ENCODE peak calls at places on chromosomes 13 and 19, in seven cellular contexts. One of them, this sample, is unnamed.

GRCh38 chr19:3420244-3420755 is 53.9 kb downstream of the NFIC start:
- DNase-seq in T follicular helper cell: no peak
- DNase-seq in T1000: no peak
- DNase-seq in iris pigment epithelial cell: no peak
- DNase-seq in activated CD4-positive, alpha-beta T cell treated with anti-CD3 and anti-CD28 coated beads, Interleukin-2, amount 50 U/mL, for 1 hour: no peak
- DNase-seq in Daoy: no peak
- DNase-seq in activated T-cell treated with anti-CD3 and anti-CD28 coated beads, Interleukin-2, amount 50 U/mL, for 72 hours: no peak
- DNase-seq in this sample: no peak

GRCh38 chr19:52070496-52070895 is 21.9 kb upstream of the ZNF432 start:
- DNase-seq in T follicular helper cell: no peak
- DNase-seq in T1000: peak
- DNase-seq in iris pigment epithelial cell: peak
- DNase-seq in activated CD4-positive, alpha-beta T cell treated with anti-CD3 and anti-CD28 coated beads, Interleukin-2, amount 50 U/mL, for 1 hour: no peak
- DNase-seq in Daoy: peak
- DNase-seq in activated T-cell treated with anti-CD3 and anti-CD28 coated beads, Interleukin-2, amount 50 U/mL, for 72 hours: no peak
- DNase-seq in this sample: no peak

GRCh38 chr13:93460005-93460404 is 233.4 kb downstream of the GPC6 start:
- DNase-seq in T follicular helper cell: no peak
- DNase-seq in T1000: no peak
- DNase-seq in iris pigment epithelial cell: no peak
- DNase-seq in activated CD4-positive, alpha-beta T cell treated with anti-CD3 and anti-CD28 coated beads, Interleukin-2, amount 50 U/mL, for 1 hour: no peak
- DNase-seq in Daoy: no peak
- DNase-seq in activated T-cell treated with anti-CD3 and anti-CD28 coated beads, Interleukin-2, amount 50 U/mL, for 72 hours: no peak
- DNase-seq in this sample: no peak

GRCh38 chr13:32426191-32426980 is 1.5 kb downstream of the N4BP2L1 start:
- DNase-seq in T follicular helper cell: no peak
- DNase-seq in T1000: no peak
- DNase-seq in iris pigment epithelial cell: peak
- DNase-seq in activated CD4-positive, alpha-beta T cell treated with anti-CD3 and anti-CD28 coated beads, Interleukin-2, amount 50 U/mL, for 1 hour: no peak
- DNase-seq in Daoy: peak
- DNase-seq in activated T-cell treated with anti-CD3 and anti-CD28 coated beads, Interleukin-2, amount 50 U/mL, for 72 hours: peak
- DNase-seq in this sample: no peak

GRCh38 chr19:13210941-13211340 is 60.7 kb downstream of the IER2 start:
- DNase-seq in T follicular helper cell: no peak
- DNase-seq in T1000: no peak
- DNase-seq in iris pigment epithelial cell: no peak
- DNase-seq in activated CD4-positive, alpha-beta T cell treated with anti-CD3 and anti-CD28 coated beads, Interleukin-2, amount 50 U/mL, for 1 hour: no peak
- DNase-seq in Daoy: no peak
- DNase-seq in activated T-cell treated with anti-CD3 and anti-CD28 coated beads, Interleukin-2, amount 50 U/mL, for 72 hours: no peak
- DNase-seq in this sample: no peak

GRCh38 chr19:10228925-10229324 is 2.2 kb downstream of the S1PR2 start:
- DNase-seq in T follicular helper cell: peak
- DNase-seq in T1000: no peak
- DNase-seq in iris pigment epithelial cell: no peak
- DNase-seq in activated CD4-positive, alpha-beta T cell treated with anti-CD3 and anti-CD28 coated beads, Interleukin-2, amount 50 U/mL, for 1 hour: peak
- DNase-seq in Daoy: no peak
- DNase-seq in activated T-cell treated with anti-CD3 and anti-CD28 coated beads, Interleukin-2, amount 50 U/mL, for 72 hours: peak
- DNase-seq in this sample: peak

GRCh38 chr13:102907016-102907756 is 61.4 kb downstream of the ERCC5 start:
- DNase-seq in T follicular helper cell: no peak
- DNase-seq in T1000: no peak
- DNase-seq in iris pigment epithelial cell: peak
- DNase-seq in activated CD4-positive, alpha-beta T cell treated with anti-CD3 and anti-CD28 coated beads, Interleukin-2, amount 50 U/mL, for 1 hour: no peak
- DNase-seq in Daoy: no peak
- DNase-seq in activated T-cell treated with anti-CD3 and anti-CD28 coated beads, Interleukin-2, amount 50 U/mL, for 72 hours: no peak
- DNase-seq in this sample: no peak

GRCh38 chr19:3691372-3691716 is 8.9 kb downstream of the PIP5K1C start:
- DNase-seq in T follicular helper cell: no peak
- DNase-seq in T1000: no peak
- DNase-seq in iris pigment epithelial cell: no peak
- DNase-seq in activated CD4-positive, alpha-beta T cell treated with anti-CD3 and anti-CD28 coated beads, Interleukin-2, amount 50 U/mL, for 1 hour: no peak
- DNase-seq in Daoy: no peak
- DNase-seq in activated T-cell treated with anti-CD3 and anti-CD28 coated beads, Interleukin-2, amount 50 U/mL, for 72 hours: no peak
- DNase-seq in this sample: no peak

GRCh38 chr19:48330012-48330681 is 4.8 kb downstream of the EMP3 start:
- DNase-seq in T follicular helper cell: peak
- DNase-seq in T1000: no peak
- DNase-seq in iris pigment epithelial cell: peak
- DNase-seq in activated CD4-positive, alpha-beta T cell treated with anti-CD3 and anti-CD28 coated beads, Interleukin-2, amount 50 U/mL, for 1 hour: peak
- DNase-seq in Daoy: no peak
- DNase-seq in activated T-cell treated with anti-CD3 and anti-CD28 coated beads, Interleukin-2, amount 50 U/mL, for 72 hours: peak
- DNase-seq in this sample: no peak

GRCh38 chr13:52862358-52863206 is 14.1 kb upstream of the PCDH8 start:
- DNase-seq in T follicular helper cell: no peak
- DNase-seq in T1000: no peak
- DNase-seq in iris pigment epithelial cell: no peak
- DNase-seq in activated CD4-positive, alpha-beta T cell treated with anti-CD3 and anti-CD28 coated beads, Interleukin-2, amount 50 U/mL, for 1 hour: no peak
- DNase-seq in Daoy: no peak
- DNase-seq in activated T-cell treated with anti-CD3 and anti-CD28 coated beads, Interleukin-2, amount 50 U/mL, for 72 hours: no peak
- DNase-seq in this sample: peak

GRCh38 chr19:47416667-47417033 is 2.7 kb downstream of the MEIS3 start:
- DNase-seq in T follicular helper cell: no peak
- DNase-seq in T1000: no peak
- DNase-seq in iris pigment epithelial cell: no peak
- DNase-seq in activated CD4-positive, alpha-beta T cell treated with anti-CD3 and anti-CD28 coated beads, Interleukin-2, amount 50 U/mL, for 1 hour: no peak
- DNase-seq in Daoy: no peak
- DNase-seq in activated T-cell treated with anti-CD3 and anti-CD28 coated beads, Interleukin-2, amount 50 U/mL, for 72 hours: no peak
- DNase-seq in this sample: no peak

GRCh38 chr19:42409477-42409876 is 17.7 kb downstream of the LIPE start:
- DNase-seq in T follicular helper cell: no peak
- DNase-seq in T1000: no peak
- DNase-seq in iris pigment epithelial cell: no peak
- DNase-seq in activated CD4-positive, alpha-beta T cell treated with anti-CD3 and anti-CD28 coated beads, Interleukin-2, amount 50 U/mL, for 1 hour: no peak
- DNase-seq in Daoy: no peak
- DNase-seq in activated T-cell treated with anti-CD3 and anti-CD28 coated beads, Interleukin-2, amount 50 U/mL, for 72 hours: no peak
- DNase-seq in this sample: no peak

GRCh38 chr19:29687244-29687896 is 22.1 kb downstream of the PLEKHF1 start:
- DNase-seq in T follicular helper cell: no peak
- DNase-seq in T1000: peak
- DNase-seq in iris pigment epithelial cell: peak
- DNase-seq in activated CD4-positive, alpha-beta T cell treated with anti-CD3 and anti-CD28 coated beads, Interleukin-2, amount 50 U/mL, for 1 hour: no peak
- DNase-seq in Daoy: peak
- DNase-seq in activated T-cell treated with anti-CD3 and anti-CD28 coated beads, Interleukin-2, amount 50 U/mL, for 72 hours: peak
- DNase-seq in this sample: peak

GRCh38 chr13:46345400-46345799 is 41.7 kb downstream of the RUBCNL start:
- DNase-seq in T follicular helper cell: no peak
- DNase-seq in T1000: no peak
- DNase-seq in iris pigment epithelial cell: no peak
- DNase-seq in activated CD4-positive, alpha-beta T cell treated with anti-CD3 and anti-CD28 coated beads, Interleukin-2, amount 50 U/mL, for 1 hour: no peak
- DNase-seq in Daoy: no peak
- DNase-seq in activated T-cell treated with anti-CD3 and anti-CD28 coated beads, Interleukin-2, amount 50 U/mL, for 72 hours: no peak
- DNase-seq in this sample: no peak

This sample was measured in A673.